ENCODE peak calls at places on chromosomes 12 and 14, in eight cellular contexts. N is GM12865, C is breast epithelium, Y is uterus, O is endodermal cell, K is OCI-LY7, G is BE2C, T is fibroblast of pulmonary artery. P is an unnamed sample.
A peak's percentile ranks its signal among the peaks of the same experiment; 100 is the strongest.

GRCh38 chr14:81936348-81936747 is 402.7 kb upstream of the SEL1L start:
- DNase-seq in N (no peak), C (no peak), Y (no peak), O (no peak), K (no peak), G (no peak), T (no peak), P (no peak)

GRCh38 chr12:104376650-104377506 is 73.3 kb downstream of the EID3 start:
- DNase-seq in N (no peak), C (no peak), Y (no peak), O (no peak), K (no peak), G (no peak), T (no peak), P (no peak)

GRCh38 chr12:11228268-11228879 is 41.1 kb downstream of the PRB3 start:
- DNase-seq in N (peak; percentile 63), C (no peak), Y (no peak), O (peak; percentile 93), K (peak; percentile 45), G (peak; percentile 48), T (peak; percentile 50), P (no peak)

GRCh38 chr14:99590746-99591555 is 13.1 kb downstream of the CCDC85C start:
- DNase-seq in N (no peak), C (no peak), Y (peak; percentile 26), O (no peak), K (no peak), G (peak; percentile 71), T (peak; percentile 37), P (no peak)

GRCh38 chr12:113820310-113820709 is 145.8 kb downstream of the RBM19 start:
- DNase-seq in N (no peak), C (no peak), Y (no peak), O (no peak), K (no peak), G (no peak), T (no peak), P (no peak)

GRCh38 chr12:108815875-108816594 is 41.3 kb downstream of the SSH1 start:
- DNase-seq in N (no peak), C (no peak), Y (no peak), O (no peak), K (no peak), G (no peak), T (peak; percentile 56), P (no peak)

GRCh38 chr12:91781114-91781513 is 364.5 kb downstream of the BTG1 start:
- DNase-seq in N (no peak), C (no peak), Y (no peak), O (no peak), K (no peak), G (no peak), T (peak; percentile 59), P (no peak)

GRCh38 chr12:47725893-47726292 is 603 bp upstream of the ENDOU start:
- DNase-seq in N (peak; percentile 69), C (no peak), Y (no peak), O (no peak), K (peak; percentile 27), G (no peak), T (peak; percentile 66), P (peak; percentile 57)

GRCh38 chr12:128850400-128850799 is 2.9 kb upstream of the GLT1D1 start:
- DNase-seq in N (no peak), C (no peak), Y (no peak), O (no peak), K (no peak), G (no peak), T (no peak), P (no peak)

GRCh38 chr12:124311292-124312109 is 16.6 kb downstream of the RFLNA start:
- DNase-seq in N (no peak), C (no peak), Y (no peak), O (peak; percentile 74), K (no peak), G (no peak), T (no peak), P (no peak)

GRCh38 chr14:20494935-20495766 is 10.2 kb upstream of the RNASE10 start:
- DNase-seq in N (no peak), C (no peak), Y (no peak), O (no peak), K (no peak), G (no peak), T (peak; percentile 71), P (no peak)

GRCh38 chr12:69884386-69884785 is 59.4 kb downstream of the MYRFL start:
- DNase-seq in N (no peak), C (no peak), Y (no peak), O (no peak), K (no peak), G (peak; percentile 28), T (no peak), P (no peak)

GRCh38 chr14:104582649-104583048 is 3.1 kb downstream of the C14orf180 start:
- DNase-seq in N (no peak), C (no peak), Y (peak; percentile 31), O (no peak), K (no peak), G (peak; percentile 60), T (no peak), P (no peak)

GRCh38 chr12:111193067-111193466 is 175.8 kb downstream of the PHETA1 start:
- DNase-seq in N (no peak), C (no peak), Y (no peak), O (no peak), K (no peak), G (no peak), T (no peak), P (no peak)

GRCh38 chr12:105933671-105934665 is 204.8 kb downstream of the NUAK1 start:
- DNase-seq in N (no peak), C (peak; percentile 50), Y (peak; percentile 48), O (no peak), K (no peak), G (no peak), T (peak; percentile 98), P (peak; percentile 92)

GRCh38 chr12:93583993-93584392 is 11.5 kb downstream of the SOCS2 start:
- DNase-seq in N (no peak), C (no peak), Y (no peak), O (no peak), K (no peak), G (no peak), T (no peak), P (no peak)

GRCh38 chr12:112584266-112584722 is 165.5 kb downstream of the PTPN11 start:
- DNase-seq in N (peak; percentile 19), C (no peak), Y (no peak), O (peak; percentile 81), K (peak; percentile 15), G (peak; percentile 53), T (no peak), P (no peak)
- H3K4me3 ChIP-seq in N (no peak overlapping the region), C (no peak overlapping the region), Y (no peak overlapping the region), O (no peak overlapping the region), K (no peak overlapping the region), G (no peak overlapping the region), T (no peak overlapping the region), P (no peak overlapping the region)

DNA sequence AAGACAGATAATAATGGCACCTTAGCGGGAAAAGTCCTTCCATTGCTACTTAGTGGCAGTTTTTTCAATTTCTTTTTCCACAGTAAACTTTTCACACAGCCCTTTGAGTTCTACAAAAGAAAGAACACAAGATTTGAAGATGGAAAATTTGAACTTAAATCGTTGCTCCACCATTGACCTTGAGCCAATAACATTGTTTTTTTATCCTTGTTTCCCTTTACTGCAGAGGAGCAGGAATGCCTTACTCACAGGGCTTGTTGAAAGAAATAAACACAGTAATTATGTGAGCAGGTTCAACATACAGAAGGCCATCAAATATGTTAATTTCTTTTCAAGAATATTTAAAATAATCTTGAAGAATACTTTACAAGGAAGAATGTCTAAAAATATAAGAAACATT is 181.5 kb upstream of the KRR1 start:
- DNase-seq in N (no peak), C (no peak), Y (no peak), O (no peak), K (no peak), G (no peak), T (peak; percentile 53), P (no peak)
- H3K4me3 ChIP-seq in N (no peak overlapping the region), C (no peak overlapping the region), Y (no peak overlapping the region), O (no peak overlapping the region), K (no peak overlapping the region), G (no peak overlapping the region), T (no peak overlapping the region), P (no peak overlapping the region)

GRCh38 chr14:65813760-65814387 is 401.3 kb downstream of the FUT8 start:
- DNase-seq in N (no peak), C (no peak), Y (no peak), O (peak; percentile 83), K (no peak), G (no peak), T (no peak), P (no peak)
- H3K4me3 ChIP-seq in N (no peak overlapping the region), C (no peak overlapping the region), Y (no peak overlapping the region), O (peak overlapping the region; percentile 68), K (no peak overlapping the region), G (no peak overlapping the region), T (no peak overlapping the region), P (no peak overlapping the region)

GRCh38 chr14:24213866-24214652 is 771 bp upstream of the CHMP4A start:
- DNase-seq in N (no peak), C (no peak), Y (no peak), O (no peak), K (no peak), G (no peak), T (no peak), P (no peak)
- H3K4me3 ChIP-seq in N (peak overlapping the region; percentile 57), C (peak overlapping the region; percentile 76), Y (peak overlapping the region; percentile 79), O (peak overlapping the region; percentile 85), K (peak overlapping the region; percentile 76), G (peak overlapping the region; percentile 83), T (peak overlapping the region; percentile 64), P (peak overlapping the region; percentile 88)

DNA sequence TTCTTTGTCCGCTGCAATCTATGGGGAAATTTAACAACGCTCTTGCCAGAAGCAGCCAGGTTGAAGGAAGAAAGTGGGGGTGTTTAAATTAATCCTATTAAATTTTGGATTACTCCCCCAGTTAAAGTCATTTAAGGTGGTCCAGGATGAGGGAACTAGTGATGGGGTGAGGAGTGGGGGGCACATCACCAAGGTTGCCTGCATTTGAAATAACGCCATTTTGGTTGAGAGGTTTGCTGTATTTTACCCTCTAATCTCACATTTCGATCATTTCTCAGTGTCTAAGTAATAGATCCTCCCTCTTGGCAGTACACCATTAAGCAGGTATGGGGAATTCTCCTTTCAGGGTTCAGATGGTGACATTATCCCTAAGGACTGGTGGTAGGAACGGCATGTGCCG is 2.6 kb downstream of the FLRT2 start:
- DNase-seq in N (no peak), C (no peak), Y (no peak), O (peak; percentile 43), K (no peak), G (no peak), T (no peak), P (no peak)
- H3K4me3 ChIP-seq in N (no peak overlapping the region), C (peak overlapping the region; percentile 62), Y (peak overlapping the region; percentile 57), O (peak overlapping the region; percentile 91), K (no peak overlapping the region), G (no peak overlapping the region), T (peak overlapping the region; percentile 83), P (peak overlapping the region; percentile 77)

P was measured in AG04449.